ENCODE peak calls at places on chromosomes 6 and 20, in seven cellular contexts. N is cardiac fibroblast, K is cardiac muscle cell, R is lower lobe of right lung, P is esophagus squamous epithelium, U is IMR-90, Z is astrocyte of the cerebellum. J is an unnamed sample.

GRCh38 chr6:166360243-166361079 is 18.1 kb upstream of the SFT2D1 start:
- DNase-seq in K (peak; percentile 37), P (no peak), R (no peak), N (peak; percentile 29), Z (no peak), U (peak; percentile 39), J (no peak)

GRCh38 chr20:38106461-38106860 is 58.6 kb downstream of the TGM2 start:
- DNase-seq in U (no peak), R (no peak), Z (no peak), K (no peak), P (no peak), N (no peak), J (no peak)

GRCh38 chr6:46491201-46491788 is at the start of gene RCAN2:
- DNase-seq in N (peak; percentile 7), Z (no peak), U (peak; percentile 8), K (peak; percentile 17), P (no peak), R (peak; percentile 69), J (peak; percentile 12)

GRCh38 chr6:120774275-120774674 is 560.0 kb downstream of the TBC1D32 start:
- DNase-seq in N (peak; percentile 0), P (no peak), Z (peak; percentile 38), U (no peak), R (no peak), K (peak; percentile 1), J (no peak)

GRCh38 chr6:81988871-81989270 is 236.4 kb upstream of the TENT5A start:
- DNase-seq in K (no peak), P (no peak), U (no peak), R (no peak), Z (no peak), N (no peak), J (no peak)

GRCh38 chr20:17225891-17226409 is 890 bp upstream of the PCSK2 start:
- DNase-seq in U (no peak), R (peak; percentile 56), P (no peak), Z (no peak), N (no peak), K (no peak), J (no peak)

GRCh38 chr6:106870824-106871300 is 103.7 kb downstream of the CD24 start:
- DNase-seq in N (no peak), P (no peak), Z (no peak), R (no peak), K (no peak), U (no peak), J (no peak)

GRCh38 chr20:23452776-23453175 is at the start of gene CST11:
- DNase-seq in K (no peak), U (no peak), R (no peak), Z (no peak), P (no peak), N (no peak), J (no peak)

GRCh38 chr6:56387621-56388413 is 140.4 kb upstream of the COL21A1 start:
- DNase-seq in P (no peak), Z (no peak), U (no peak), N (peak; percentile 29), R (no peak), K (no peak), J (no peak)

GRCh38 chr6:1391692-1392309 is 2.4 kb downstream of the FOXF2 start:
- DNase-seq in K (no peak), U (peak; percentile 69), R (no peak), Z (no peak), N (no peak), P (no peak), J (no peak)

GRCh38 chr20:63968928-63969760 is 586 bp downstream of the ZNF512B start:
- DNase-seq in Z (no peak), P (no peak), N (no peak), R (no peak), U (no peak), K (no peak), J (no peak)

DNA sequence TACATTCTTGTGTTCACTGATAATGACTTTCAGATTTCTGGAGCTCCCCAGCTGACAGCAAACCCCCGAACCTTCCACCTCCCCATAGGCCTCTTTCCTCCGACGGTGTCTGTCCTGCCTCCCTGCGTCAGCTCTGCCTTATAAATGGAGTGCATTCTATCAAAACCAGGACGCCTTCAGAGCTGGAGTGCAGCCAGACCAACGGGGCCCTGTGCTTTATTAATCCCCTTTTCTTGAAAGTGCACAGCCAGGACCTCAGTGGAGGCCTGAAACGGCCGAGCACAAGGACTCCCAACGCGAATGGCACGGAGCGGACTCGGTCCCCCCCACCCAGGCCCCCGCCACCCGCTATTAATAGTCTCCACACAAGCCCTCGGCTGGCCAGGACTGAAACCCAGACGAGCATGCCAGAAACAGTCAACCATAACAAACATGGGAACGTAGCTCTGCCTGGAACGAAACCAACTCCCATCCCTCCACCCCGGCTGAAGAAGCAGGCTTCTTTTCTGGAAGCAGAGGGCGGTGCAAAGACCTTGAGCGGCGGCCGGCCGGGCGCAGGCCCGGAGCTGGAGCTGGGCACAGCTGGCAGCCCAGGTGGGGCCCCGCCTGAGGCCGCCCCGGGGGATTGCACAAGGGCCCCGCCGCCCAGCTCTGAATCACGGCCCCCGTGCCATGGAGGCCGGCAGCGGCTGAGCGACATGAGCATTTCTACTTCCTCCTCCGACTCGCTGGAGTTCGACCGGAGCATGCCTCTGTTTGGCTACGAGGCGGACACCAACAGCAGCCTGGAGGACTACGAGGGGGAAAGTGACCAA is 42.3 kb upstream of the NAA20 start:
- DNase-seq in Z (peak; percentile 96), R (peak; percentile 91), U (peak; percentile 97), N (peak; percentile 95), P (no peak), K (peak; percentile 94), J (peak; percentile 94)
- TF ChIP-seq CTCF in Z (no peak), R (no peak), U (no peak), N (no peak), P (no peak), K (no peak), J (no peak)

GRCh38 chr20:11891081-11891826 is 26.4 kb upstream of the BTBD3 start:
- DNase-seq in R (peak; percentile 75), Z (no peak), U (peak; percentile 34), K (peak; percentile 39), N (peak; percentile 37), P (no peak), J (no peak)

GRCh38 chr20:11888648-11889047 is 29.0 kb upstream of the BTBD3 start:
- DNase-seq in N (no peak), Z (no peak), K (no peak), U (no peak), P (no peak), R (no peak), J (no peak)

GRCh38 chr20:11894072-11894471 is 23.6 kb upstream of the BTBD3 start:
- DNase-seq in U (no peak), P (no peak), Z (no peak), K (no peak), N (no peak), R (no peak), J (no peak)

GRCh38 chr20:11891827-11892521 is 25.7 kb upstream of the BTBD3 start:
- DNase-seq in P (no peak), U (peak; percentile 62), N (peak; percentile 76), Z (peak; percentile 22), K (peak; percentile 75), R (peak; percentile 62), J (no peak)

DNA sequence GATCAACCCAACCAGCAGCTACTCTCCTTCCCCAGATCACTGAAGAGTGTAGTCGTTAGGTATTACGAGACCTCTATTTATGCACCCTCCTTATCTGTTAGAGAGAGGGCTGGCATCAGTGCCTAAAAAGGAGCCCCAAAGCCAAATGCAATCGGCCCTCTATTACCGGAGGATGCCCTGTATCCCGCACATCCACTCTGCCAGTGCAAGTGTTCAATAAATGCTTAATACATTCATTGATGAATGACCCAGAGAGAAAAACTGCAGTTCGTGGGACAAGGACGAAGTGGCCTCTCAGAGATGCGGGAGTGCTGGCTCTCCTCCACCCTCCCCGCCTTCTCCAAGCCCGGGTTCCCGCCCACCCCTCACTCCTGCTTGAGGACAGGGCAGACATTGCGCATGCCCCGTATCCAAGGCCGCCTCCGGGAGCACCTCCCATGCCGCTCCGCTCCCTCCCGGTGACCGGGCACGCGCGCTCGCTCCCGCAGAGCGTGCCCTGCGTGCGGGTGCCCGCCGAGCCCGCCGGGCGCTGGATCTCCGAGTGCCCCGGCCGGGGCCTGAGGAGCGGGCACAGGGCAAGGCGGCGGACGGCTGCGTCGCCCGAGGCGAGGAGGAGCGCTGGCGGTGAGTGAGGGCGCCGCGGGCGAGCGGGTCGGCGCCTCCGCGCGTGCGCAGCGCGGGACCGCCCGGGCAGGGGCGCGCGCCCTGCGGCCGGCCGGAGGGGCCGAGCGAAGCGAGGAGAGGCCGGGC is 27.2 kb upstream of the BTBD3 start:
- DNase-seq in N (peak; percentile 94), K (peak; percentile 95), P (no peak), R (peak; percentile 93), U (peak; percentile 91), Z (peak; percentile 74), J (peak; percentile 79)
- TF ChIP-seq CTCF in N (no peak), K (no peak), P (no peak), R (no peak), U (no peak), Z (no peak), J (no peak)

GRCh38 chr6:12958052-12958706 is 241.6 kb downstream of the PHACTR1 start:
- DNase-seq in N (peak; percentile 41), Z (no peak), U (no peak), R (no peak), K (peak; percentile 52), P (no peak), J (no peak)

GRCh38 chr6:12956991-12957320 is 240.4 kb downstream of the PHACTR1 start:
- DNase-seq in Z (no peak), N (no peak), P (no peak), R (no peak), K (no peak), U (no peak), J (no peak)

GRCh38 chr6:12955996-12956395 is 239.4 kb downstream of the PHACTR1 start:
- DNase-seq in R (no peak), N (no peak), U (no peak), P (no peak), K (no peak), Z (no peak), J (no peak)

GRCh38 chr6:12961761-12962160 is 245.2 kb downstream of the PHACTR1 start:
- DNase-seq in K (no peak), N (no peak), U (no peak), R (no peak), P (no peak), Z (no peak), J (no peak)

DNA sequence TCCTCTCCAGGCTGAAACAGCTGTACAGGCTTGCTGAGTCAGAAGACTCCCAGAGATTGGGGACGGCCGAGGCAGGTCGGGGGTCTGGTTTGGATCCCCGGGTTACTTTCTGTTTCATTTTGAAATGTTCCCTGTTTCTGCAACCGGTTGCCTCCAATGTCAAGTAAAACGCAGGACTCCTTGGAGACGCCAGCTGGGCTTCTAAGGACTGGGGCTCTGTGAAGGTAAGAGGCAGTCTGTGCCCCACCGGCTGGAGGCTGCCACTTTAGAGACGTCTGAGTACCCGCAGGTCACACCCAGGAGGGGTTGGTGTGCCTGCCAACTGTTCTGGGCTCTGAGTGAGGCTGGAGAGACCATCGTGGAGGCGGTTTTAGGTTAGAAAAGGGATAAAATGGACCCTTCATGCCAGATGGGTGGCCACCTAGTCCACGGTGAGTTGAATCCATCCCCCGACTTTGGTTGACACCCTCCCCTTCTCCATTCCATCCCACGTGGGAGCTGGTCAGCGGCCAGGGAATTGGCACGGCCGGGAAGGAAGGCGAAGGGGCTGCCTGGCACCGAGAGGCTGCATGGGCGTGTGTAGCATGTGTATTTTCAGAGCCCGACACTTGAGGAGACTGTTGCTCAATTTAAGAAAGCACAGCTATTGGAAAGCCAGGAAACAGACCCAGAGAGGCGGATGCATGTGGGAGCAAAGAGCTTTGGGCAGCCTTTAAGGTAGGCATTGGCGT is 240.9 kb downstream of the PHACTR1 start:
- DNase-seq in R (peak; percentile 87), U (peak; percentile 13), N (peak; percentile 77), Z (peak; percentile 31), K (peak; percentile 82), P (no peak), J (peak; percentile 23)
- TF ChIP-seq CTCF in R (no peak), U (no peak), N (no peak), Z (no peak), K (no peak), P (no peak), J (peak; percentile 26)

GRCh38 chr20:58868795-58869194 is 16.3 kb downstream of the GNAS start:
- DNase-seq in N (no peak), R (no peak), P (no peak), Z (no peak), U (no peak), K (no peak), J (no peak)
- TF ChIP-seq CTCF in N (no peak), R (peak; percentile 19), P (no peak), Z (peak; percentile 49), U (peak; percentile 45), K (peak; percentile 21), J (no peak)